ENCODE peak calls at places on chromosomes 4 and X, in four cellular contexts. D is central memory CD4-positive, alpha-beta T cell; C is WERI-Rb-1; G is progenitor cell of endocrine pancreas. L is an unnamed sample.

GRCh38 chr4:47852121-47852520 is 14.3 kb upstream of the CORIN start:
- DNase-seq in G (no peak), C (no peak), D (no peak), L (no peak)

GRCh38 chr4:142683997-142684396 is 162.1 kb downstream of the INPP4B start:
- DNase-seq in D (no peak), G (no peak), C (no peak), L (no peak)

GRCh38 chr4:105558277-105558676 is 5.9 kb downstream of the ARHGEF38 start:
- DNase-seq in G (no peak), C (no peak), D (no peak), L (no peak)

GRCh38 chr4:41632481-41633073 is 94.6 kb downstream of the LIMCH1 start:
- DNase-seq in G (no peak), C (no peak), D (no peak), L (no peak)

GRCh38 chrX:102067966-102068723 is 57.3 kb upstream of the TCEAL2 start:
- DNase-seq in G (no peak), D (peak), C (no peak), L (peak)

GRCh38 chr4:168587326-168588125 is 90.7 kb downstream of the PALLD start:
- DNase-seq in D (no peak), C (no peak), G (no peak), L (no peak)

GRCh38 chr4:110869114-110869513 is 246.2 kb upstream of the PITX2 start:
- DNase-seq in C (no peak), D (no peak), G (no peak), L (no peak)

GRCh38 chr4:147580396-147580795 is 36.8 kb upstream of the TMEM184C start:
- DNase-seq in D (no peak), G (no peak), C (no peak), L (no peak)

GRCh38 chr4:38106886-38107514 is 146.8 kb downstream of the PTTG2 start:
- DNase-seq in G (no peak), D (no peak), C (no peak), L (no peak)

GRCh38 chr4:168511780-168512467 is 15.1 kb downstream of the PALLD start:
- DNase-seq in G (no peak), D (peak), C (no peak), L (peak)

L was measured in CD4-positive, alpha-beta memory T cell.